ENCODE peak calls at places on chromosomes 7 and 10, in four cellular contexts. M is SK-N-SH, Y is dorsolateral prefrontal cortex, I is thoracic aorta. A is an unnamed sample.

GRCh38 chr7:91311844-91312243 is 47.6 kb downstream of the FZD1 start:
- DNase-seq in M (no peak), I (no peak), Y (no peak), A (no peak)

GRCh38 chr7:97845622-97846203 is 26.5 kb downstream of the ASNS start:
- DNase-seq in Y (no peak), M (peak; percentile 52), I (no peak), A (no peak)

GRCh38 chr7:152706465-152706864 is 30.5 kb upstream of the XRCC2 start:
- DNase-seq in Y (no peak), I (no peak), M (no peak), A (no peak)

GRCh38 chr7:18580945-18581344 is 85.4 kb downstream of the HDAC9 start:
- DNase-seq in I (no peak), M (no peak), Y (no peak), A (no peak)

GRCh38 chr10:31521432-31521831 is 202.4 kb downstream of the ZEB1 start:
- DNase-seq in M (no peak), Y (no peak), I (no peak), A (no peak)

GRCh38 chr7:20270371-20270770 is 53.2 kb upstream of the MACC1 start:
- DNase-seq in M (no peak), I (no peak), Y (no peak), A (no peak)

GRCh38 chr7:120404042-120404441 is 131.1 kb downstream of the KCND2 start:
- DNase-seq in M (no peak), I (no peak), Y (no peak), A (no peak)

GRCh38 chr10:11824376-11824775 is 1.2 kb downstream of the PROSER2 start:
- DNase-seq in I (no peak), Y (no peak), M (no peak), A (no peak)

GRCh38 chr7:11379641-11380040 is 406.0 kb downstream of the PHF14 start:
- DNase-seq in Y (no peak), M (no peak), I (no peak), A (no peak)

GRCh38 chr7:95684037-95684436 is 87.7 kb upstream of the PDK4 start:
- DNase-seq in M (no peak), I (no peak), Y (no peak), A (no peak)

GRCh38 chr10:124917168-124917938 is 24.6 kb upstream of the ZRANB1 start:
- DNase-seq in M (peak; percentile 73), I (no peak), Y (no peak), A (no peak)

GRCh38 chr7:104035351-104035750 is 45.9 kb upstream of the RELN start:
- DNase-seq in I (no peak), M (no peak), Y (no peak), A (no peak)

GRCh38 chr7:143385891-143386781 is 5.0 kb downstream of the ZYX start:
- DNase-seq in I (no peak), Y (no peak), M (no peak), A (peak; percentile 19)

GRCh38 chr10:89233033-89233432 is 18.5 kb downstream of the LIPA start:
- DNase-seq in Y (no peak), M (no peak), I (no peak), A (no peak)

GRCh38 chr7:110017405-110017804 is 1073.5 kb upstream of the LRRN3 start:
- DNase-seq in M (no peak), I (no peak), Y (no peak), A (no peak)

GRCh38 chr7:17680026-17680425 is 260.3 kb downstream of the SNX13 start:
- DNase-seq in Y (peak; percentile 45), I (no peak), M (no peak), A (peak; percentile 31)

GRCh38 chr7:32062150-32062549 is 8.1 kb downstream of the PDE1C start:
- DNase-seq in I (no peak), M (peak; percentile 59), Y (no peak), A (peak; percentile 34)

GRCh38 chr10:32174349-32174893 is 118.2 kb upstream of the KIF5B start:
- DNase-seq in Y (no peak), M (no peak), I (no peak), A (no peak)

GRCh38 chr7:105297309-105297708 is 91.4 kb downstream of the SRPK2 start:
- DNase-seq in Y (no peak), I (no peak), M (no peak), A (no peak)

GRCh38 chr7:82841828-82842227 is 320.9 kb downstream of the PCLO start:
- DNase-seq in I (no peak), Y (no peak), M (no peak), A (no peak)

GRCh38 chr10:81600185-81600584 is 274.8 kb upstream of the NRG3 start:
- DNase-seq in I (no peak), Y (no peak), M (no peak), A (no peak)

GRCh38 chr7:74627699-74628411 is 29.7 kb upstream of the GTF2I start:
- DNase-seq in M (peak; percentile 45), Y (no peak), I (no peak), A (no peak)

GRCh38 chr7:137544450-137545058 is 201.0 kb upstream of the PTN start:
- DNase-seq in I (no peak), Y (no peak), M (peak; percentile 34), A (no peak)

GRCh38 chr10:104334965-104335650 is 3.2 kb downstream of the ITPRIP start:
- DNase-seq in M (no peak), I (no peak), Y (no peak), A (peak; percentile 17)

GRCh38 chr10:2280713-2281112 is 543.4 kb upstream of the ADARB2 start:
- DNase-seq in M (no peak), I (no peak), Y (no peak), A (no peak)

GRCh38 chr10:44458671-44459403 is 73.9 kb upstream of the CXCL12 start:
- DNase-seq in M (no peak), I (no peak), Y (no peak), A (no peak)

GRCh38 chr10:43229208-43230061 is 37.4 kb downstream of the RASGEF1A start:
- DNase-seq in I (no peak), M (peak; percentile 74), Y (peak; percentile 43), A (peak; percentile 16)

GRCh38 chr7:88200793-88201192 is 19.0 kb downstream of the SRI start:
- DNase-seq in I (no peak), M (no peak), Y (no peak), A (no peak)

GRCh38 chr10:125700355-125700911 is 17.5 kb upstream of the TEX36 start:
- DNase-seq in I (no peak), M (no peak), Y (no peak), A (no peak)

GRCh38 chr10:21831986-21832735 is 171.4 kb downstream of the DNAJC1 start:
- DNase-seq in I (no peak), Y (no peak), M (no peak), A (no peak)

GRCh38 chr7:156499247-156499881 is 141.2 kb upstream of the RNF32 start:
- DNase-seq in Y (no peak), I (no peak), M (no peak), A (no peak)

GRCh38 chr10:68506406-68506805 is 20.9 kb downstream of the SLC25A16 start:
- DNase-seq in I (no peak), Y (no peak), M (no peak), A (no peak)

GRCh38 chr7:127252736-127253288 is at the start of gene GRM8:
- DNase-seq in Y (peak; percentile 71), I (peak; percentile 10), M (peak; percentile 89), A (no peak)

GRCh38 chr7:127250312-127251047 is 2.3 kb downstream of the GRM8 start:
- DNase-seq in I (no peak), Y (no peak), M (no peak), A (no peak)

GRCh38 chr7:127252380-127252718 is 392 bp downstream of the GRM8 start:
- DNase-seq in Y (no peak), I (no peak), M (peak; percentile 74), A (no peak)

GRCh38 chr7:127251458-127252379 is 1.0 kb downstream of the GRM8 start:
- DNase-seq in Y (no peak), M (peak; percentile 70), I (no peak), A (no peak)

GRCh38 chr7:127251048-127251451 is 1.7 kb downstream of the GRM8 start:
- DNase-seq in I (no peak), M (peak; percentile 45), Y (peak; percentile 55), A (no peak)
- TF ChIP-seq CTCF in I (no peak), M (no peak), Y (no peak), A (no peak)

DNA sequence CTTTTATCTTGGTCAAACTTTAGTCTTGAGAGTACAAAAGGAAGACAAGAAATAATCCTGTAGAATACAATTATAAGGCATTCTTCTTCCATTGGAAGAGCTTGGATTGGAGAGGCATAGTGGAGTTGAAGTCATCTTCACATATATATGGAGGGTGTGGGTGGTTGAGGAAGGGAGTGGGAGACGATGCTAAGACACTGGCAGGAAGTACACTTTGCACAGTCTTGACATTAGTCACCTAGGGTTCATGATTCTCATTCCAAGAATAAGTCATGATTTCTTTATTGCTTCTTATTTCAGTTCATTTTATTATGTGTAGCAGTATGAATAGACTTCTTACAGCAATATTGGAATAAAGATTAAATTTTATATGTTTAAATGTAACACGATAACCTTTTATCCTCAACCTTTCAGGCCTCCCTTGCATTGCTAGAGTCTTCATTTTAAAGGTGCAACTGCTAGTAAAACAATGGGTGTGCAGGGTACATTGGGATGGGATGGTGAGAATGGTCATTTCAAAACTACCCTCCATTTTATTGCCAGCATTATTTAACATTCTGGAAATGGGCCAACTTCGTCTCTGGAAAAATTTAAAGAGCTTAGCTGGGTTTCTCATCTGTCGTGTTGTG is 12.3 kb upstream of the SLC26A3 start:
- DNase-seq in Y (no peak), M (no peak), I (no peak), A (no peak)
- TF ChIP-seq CTCF in Y (no peak), M (no peak), I (no peak), A (no peak)

GRCh38 chr7:145848691-145849090 is 267.9 kb upstream of the CNTNAP2 start:
- DNase-seq in I (no peak), M (peak; percentile 38), Y (no peak), A (no peak)
- TF ChIP-seq CTCF in I (no peak), M (peak; percentile 25), Y (no peak), A (no peak)

GRCh38 chr10:119455609-119456434 is 86.7 kb downstream of the RGS10 start:
- DNase-seq in M (no peak), I (no peak), Y (no peak), A (no peak)

GRCh38 chr10:119460369-119461195 is 81.9 kb downstream of the RGS10 start:
- DNase-seq in M (no peak), I (no peak), Y (no peak), A (no peak)

GRCh38 chr10:119456435-119456810 is 86.1 kb downstream of the RGS10 start:
- DNase-seq in I (no peak), M (no peak), Y (no peak), A (no peak)

GRCh38 chr10:119459681-119460340 is 82.7 kb downstream of the RGS10 start:
- DNase-seq in I (no peak), M (no peak), Y (no peak), A (no peak)

DNA sequence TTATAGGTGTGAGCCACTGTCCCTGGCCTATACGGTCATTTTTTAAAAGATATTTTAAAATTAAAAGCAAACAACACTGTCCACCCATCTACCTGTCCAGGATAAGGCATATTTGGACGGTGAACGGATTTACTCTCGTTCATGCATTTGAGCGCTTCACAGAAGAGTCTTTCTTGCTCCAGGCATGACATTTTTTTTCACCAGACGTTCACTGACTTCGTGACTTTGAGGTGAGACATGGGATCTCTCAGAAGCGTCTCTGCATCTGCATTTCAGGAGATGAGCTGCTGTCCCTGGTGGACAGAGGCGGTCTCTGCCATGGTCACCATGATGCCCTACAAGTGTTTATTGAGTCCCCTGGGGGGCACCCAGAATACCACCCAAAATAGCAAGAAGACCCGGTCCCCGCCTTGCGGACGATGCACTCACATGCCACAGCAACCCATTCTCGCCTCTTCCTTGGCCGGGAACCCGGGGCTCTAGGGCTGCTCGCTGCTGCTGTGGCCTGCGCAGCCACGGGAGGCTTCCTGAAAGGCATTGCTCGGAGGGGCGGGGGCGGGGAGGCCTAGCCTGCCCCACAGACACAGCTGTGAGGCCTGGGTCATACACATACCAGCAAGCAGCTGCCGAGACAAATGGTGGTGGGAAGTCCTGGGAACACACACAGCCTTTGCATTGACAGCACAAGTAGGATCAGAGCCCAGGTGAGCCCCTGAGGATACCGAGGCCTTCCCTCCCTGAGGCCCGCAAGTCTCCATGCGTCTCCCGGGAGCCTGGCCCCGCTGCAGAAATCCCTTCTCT is 84.4 kb downstream of the RGS10 start:
- DNase-seq in Y (no peak), I (no peak), M (no peak), A (no peak)
- TF ChIP-seq CTCF in Y (no peak), I (no peak), M (no peak), A (no peak)

A was measured in omental fat pad.